ENCODE peak calls at places on chromosomes 16 and 17, in six cellular contexts. X, E, R, T, I and S are unnamed samples.

GRCh38 chr17:40480501-40481003 is 20.9 kb downstream of the TNS4 start:
- DNase-seq in T (no peak), X (no peak), E (no peak), I (no peak), R (peak), S (no peak)

GRCh38 chr16:64872101-64872500 is 249.8 kb downstream of the CDH11 start:
- DNase-seq in X (no peak), T (no peak), R (no peak), I (no peak), E (no peak), S (no peak)

GRCh38 chr16:17567455-17567854 is 96.7 kb upstream of the XYLT1 start:
- DNase-seq in T (no peak), R (no peak), X (no peak), E (no peak), I (no peak), S (no peak)

GRCh38 chr17:80219013-80219776 is 938 bp downstream of the SGSH start:
- DNase-seq in X (peak), E (no peak), R (peak), I (peak), T (peak), S (no peak)

GRCh38 chr17:66190738-66191606 is 961 bp downstream of the CEP112 start:
- DNase-seq in R (no peak), E (no peak), I (no peak), T (no peak), X (no peak), S (no peak)

GRCh38 chr17:27545562-27546229 is 85.3 kb upstream of the LGALS9 start:
- DNase-seq in X (no peak), E (no peak), R (no peak), T (no peak), I (no peak), S (no peak)

GRCh38 chr16:30724641-30725464 is 23.4 kb upstream of the PHKG2 start:
- DNase-seq in X (no peak), E (no peak), R (no peak), I (no peak), T (no peak), S (no peak)

GRCh38 chr16:79339863-79340262 is 260.7 kb downstream of the MAF start:
- DNase-seq in R (no peak), X (no peak), T (no peak), I (no peak), E (no peak), S (no peak)

GRCh38 chr17:40122466-40122943 is 734 bp downstream of the MSL1 start:
- DNase-seq in T (peak), E (no peak), X (no peak), R (no peak), I (no peak), S (no peak)

GRCh38 chr16:1427473-1428461 is 3.1 kb upstream of the PERCC1 start:
- DNase-seq in T (no peak), R (no peak), I (no peak), E (no peak), X (no peak), S (no peak)

GRCh38 chr17:66468241-66469087 is 166.1 kb downstream of the PRKCA start:
- DNase-seq in X (no peak), T (peak), E (no peak), R (peak), I (no peak), S (no peak)

GRCh38 chr16:80208015-80208414 is 332.8 kb upstream of the DYNLRB2 start:
- DNase-seq in I (no peak), R (no peak), E (no peak), X (no peak), T (no peak), S (no peak)

GRCh38 chr17:42248351-42249179 is 27.6 kb downstream of the STAT5B start:
- DNase-seq in R (peak), T (peak), I (peak), E (no peak), X (no peak), S (peak)

GRCh38 chr16:11446566-11447119 is 101.4 kb downstream of the RMI2 start:
- DNase-seq in I (no peak), X (no peak), R (no peak), E (no peak), T (no peak), S (no peak)

GRCh38 chr17:56926270-56926669 is 12.4 kb upstream of the TRIM25 start:
- DNase-seq in X (no peak), I (no peak), E (no peak), T (peak), R (no peak), S (no peak)

GRCh38 chr17:28725166-28725659 is 820 bp downstream of the TLCD1 start:
- DNase-seq in I (no peak), T (peak), X (peak), R (peak), E (no peak), S (no peak)

GRCh38 chr16:74297296-74297665 is 667 bp downstream of the PSMD7 start:
- DNase-seq in T (peak), R (peak), X (no peak), E (no peak), I (no peak), S (no peak)

GRCh38 chr16:29821663-29822115 is 1.4 kb downstream of the MVP start:
- DNase-seq in R (peak), X (peak), E (peak), T (no peak), I (no peak), S (no peak)

GRCh38 chr17:68195667-68196393 is 52.0 kb upstream of the AMZ2 start:
- DNase-seq in E (no peak), R (no peak), I (no peak), X (no peak), T (peak), S (no peak)

GRCh38 chr16:19419691-19420060 is 2.0 kb downstream of the TMC5 start:
- DNase-seq in X (peak), R (no peak), I (no peak), E (peak), T (no peak), S (no peak)

GRCh38 chr17:59154335-59154720 is 658 bp downstream of the SKA2 start:
- DNase-seq in I (no peak), X (no peak), R (peak), T (peak), E (peak), S (no peak)